ENCODE peak calls at places on chromosomes 5 and 9, in five cellular contexts. V is WTC11, C is progenitor cell of endocrine pancreas, B is tibial nerve, R is astrocyte. T is an unnamed sample.

GRCh38 chr9:126095546-126096190 is 231.0 kb upstream of the MVB12B start:
- DNase-seq in V (no peak), C (no peak), B (no peak), R (no peak), T (no peak)

GRCh38 chr5:125530833-125531610 is 784.6 kb upstream of the ZNF608 start:
- DNase-seq in V (no peak), C (no peak), B (no peak), R (no peak), T (no peak)

GRCh38 chr5:57113486-57113885 is 60.4 kb upstream of the GPBP1 start:
- DNase-seq in V (no peak), C (no peak), B (no peak), R (no peak), T (no peak)

GRCh38 chr9:93226819-93227218 is 42.9 kb downstream of the WNK2 start:
- DNase-seq in V (no peak), C (no peak), B (no peak), R (no peak), T (no peak)

GRCh38 chr5:33491941-33492340 is 51.2 kb downstream of the TARS1 start:
- DNase-seq in V (no peak), C (no peak), B (no peak), R (no peak), T (no peak)

GRCh38 chr5:151825445-151825844 is 53.7 kb downstream of the G3BP1 start:
- DNase-seq in V (peak), C (peak), B (peak), R (peak), T (no peak)

GRCh38 chr9:120559546-120559945 is 20.4 kb downstream of the CDK5RAP2 start:
- DNase-seq in V (no peak), C (no peak), B (no peak), R (no peak), T (no peak)

GRCh38 chr5:139394654-139395566 is at the start of gene PROB1:
- DNase-seq in V (no peak), C (no peak), B (no peak), R (no peak), T (peak)

GRCh38 chr9:88303785-88304495 is 84.3 kb upstream of the SPIN1 start:
- DNase-seq in V (no peak), C (no peak), B (no peak), R (peak), T (peak)

GRCh38 chr5:123960526-123960925 is 448.5 kb downstream of the CSNK1G3 start:
- DNase-seq in V (no peak), C (no peak), B (no peak), R (no peak), T (no peak)

GRCh38 chr5:39447059-39447458 is 22.3 kb upstream of the DAB2 start:
- DNase-seq in V (no peak), C (no peak), B (no peak), R (peak), T (no peak)

GRCh38 chr9:127805620-127806019 is 2.9 kb downstream of the FPGS start:
- DNase-seq in V (peak), C (no peak), B (no peak), R (no peak), T (no peak)

GRCh38 chr5:7811715-7812114 is 39.2 kb downstream of the CFAP90 start:
- DNase-seq in V (no peak), C (no peak), B (no peak), R (no peak), T (no peak)

GRCh38 chr9:69136185-69136584 is 37.9 kb upstream of the TJP2 start:
- DNase-seq in V (no peak), C (no peak), B (no peak), R (no peak), T (no peak)

GRCh38 chr9:130242270-130243014 is 23.1 kb upstream of the HMCN2 start:
- DNase-seq in V (no peak), C (no peak), B (no peak), R (no peak), T (peak)

GRCh38 chr9:113343732-113344231 is 3.7 kb upstream of the WDR31 start:
- DNase-seq in V (no peak), C (no peak), B (peak), R (peak), T (no peak)

GRCh38 chr9:72383978-72384709 is 19.1 kb upstream of the ZFAND5 start:
- DNase-seq in V (no peak), C (no peak), B (no peak), R (peak), T (no peak)

GRCh38 chr5:146878471-146879172 is at the start of gene PPP2R2B:
- DNase-seq in V (peak), C (peak), B (no peak), R (peak), T (peak)

GRCh38 chr5:36696059-36696673 is 89.8 kb downstream of the SLC1A3 start:
- DNase-seq in V (peak), C (peak), B (peak), R (peak), T (no peak)

GRCh38 chr5:176851871-176852270 is 41.5 kb downstream of the UNC5A start:
- DNase-seq in V (no peak), C (no peak), B (no peak), R (no peak), T (no peak)

GRCh38 chr5:135243194-135244191 is 155.5 kb downstream of the MACROH2A1 start:
- DNase-seq in V (no peak), C (no peak), B (no peak), R (no peak), T (peak)

GRCh38 chr9:35791321-35791921 is at the start of gene NPR2:
- DNase-seq in V (peak), C (no peak), B (no peak), R (no peak), T (no peak)

GRCh38 chr5:33409435-33410146 is 31.2 kb upstream of the TARS1 start:
- DNase-seq in V (no peak), C (no peak), B (peak), R (no peak), T (no peak)

GRCh38 chr5:140133514-140134167 is 7.9 kb downstream of the IGIP start:
- DNase-seq in V (no peak), C (no peak), B (no peak), R (no peak), T (no peak)

GRCh38 chr5:177303925-177304391 is 359 bp downstream of the PRELID1 start:
- DNase-seq in V (no peak), C (no peak), B (no peak), R (no peak), T (no peak)

GRCh38 chr5:36722913-36723312 is 116.5 kb downstream of the SLC1A3 start:
- DNase-seq in V (no peak), C (no peak), B (no peak), R (no peak), T (no peak)

GRCh38 chr9:22237497-22238363 is 208.9 kb upstream of the DMRTA1 start:
- DNase-seq in V (no peak), C (no peak), B (no peak), R (peak), T (no peak)

GRCh38 chr5:79521156-79521555 is 7.2 kb upstream of the HOMER1 start:
- DNase-seq in V (no peak), C (no peak), B (no peak), R (no peak), T (no peak)

GRCh38 chr5:139695183-139695573 is 47.0 kb downstream of the CXXC5 start:
- DNase-seq in V (no peak), C (no peak), B (no peak), R (no peak), T (no peak)

GRCh38 chr5:66993448-66993847 is 203.2 kb downstream of the CD180 start:
- DNase-seq in V (no peak), C (no peak), B (no peak), R (no peak), T (no peak)

GRCh38 chr9:5783982-5784381 is 48.9 kb downstream of the ERMP1 start:
- DNase-seq in V (no peak), C (no peak), B (no peak), R (no peak), T (no peak)

GRCh38 chr5:30099634-30100033 is 1093.9 kb upstream of the CDH6 start:
- DNase-seq in V (no peak), C (no peak), B (no peak), R (peak), T (no peak)

GRCh38 chr9:115952667-115953316 is 200.8 kb upstream of the PAPPA start:
- DNase-seq in V (no peak), C (no peak), B (no peak), R (peak), T (no peak)

GRCh38 chr9:133087429-133088145 is 25.8 kb downstream of the CEL start:
- DNase-seq in V (no peak), C (no peak), B (no peak), R (no peak), T (peak)

GRCh38 chr5:180652346-180652745 is 2.9 kb upstream of the FLT4 start:
- DNase-seq in V (no peak), C (no peak), B (no peak), R (no peak), T (no peak)

GRCh38 chr9:128192601-128193371 is 1.4 kb upstream of the CIZ1 start:
- DNase-seq in V (peak), C (no peak), B (peak), R (peak), T (no peak)

GRCh38 chr5:141343242-141343952 is at the start of gene PCDHGA3:
- DNase-seq in V (no peak), C (no peak), B (no peak), R (peak), T (no peak)
- TF ChIP-seq CTCF in V (peak), C (no peak), B (peak), R (peak), T (no peak)

GRCh38 chr5:153542536-153542935 is 52.1 kb downstream of the GRIA1 start:
- DNase-seq in V (no peak), C (no peak), B (no peak), R (peak), T (no peak)

GRCh38 chr5:153543288-153543687 is 52.8 kb downstream of the GRIA1 start:
- DNase-seq in V (no peak), C (no peak), B (no peak), R (peak), T (no peak)

GRCh38 chr5:153543959-153544470 is 53.5 kb downstream of the GRIA1 start:
- DNase-seq in V (no peak), C (no peak), B (no peak), R (peak), T (no peak)

GRCh38 chr5:153537225-153537624 is 46.8 kb downstream of the GRIA1 start:
- DNase-seq in V (no peak), C (no peak), B (no peak), R (no peak), T (no peak)

DNA sequence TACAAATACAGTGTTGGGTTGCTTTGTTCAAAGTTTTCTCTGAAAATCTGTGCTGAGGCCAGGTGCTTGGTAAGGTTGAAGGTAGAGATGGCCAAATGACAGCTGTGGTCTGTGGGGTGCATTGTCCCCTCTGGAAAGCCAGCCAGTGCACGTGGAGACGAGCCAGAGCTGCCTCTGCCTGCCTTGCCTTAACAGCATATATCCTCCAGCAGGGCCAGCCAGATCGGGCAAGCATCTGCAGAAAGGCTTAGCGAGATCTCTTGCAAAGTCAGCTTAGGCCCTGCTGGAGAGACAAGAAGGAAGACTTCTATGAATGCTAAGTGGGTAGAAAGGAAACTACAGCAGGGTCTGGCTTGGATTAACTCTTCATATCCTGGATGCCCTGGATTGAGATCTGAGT is 49.5 kb downstream of the GRIA1 start:
- DNase-seq in V (no peak), C (no peak), B (no peak), R (no peak), T (no peak)
- TF ChIP-seq CTCF in V (no peak), C (no peak), B (no peak), R (no peak), T (no peak)

GRCh38 chr5:106957336-106957735 is 713.4 kb downstream of the EFNA5 start:
- DNase-seq in V (no peak), C (no peak), B (no peak), R (no peak), T (no peak)
- TF ChIP-seq CTCF in V (no peak), C (no peak), B (no peak), R (no peak), T (no peak)

DNA sequence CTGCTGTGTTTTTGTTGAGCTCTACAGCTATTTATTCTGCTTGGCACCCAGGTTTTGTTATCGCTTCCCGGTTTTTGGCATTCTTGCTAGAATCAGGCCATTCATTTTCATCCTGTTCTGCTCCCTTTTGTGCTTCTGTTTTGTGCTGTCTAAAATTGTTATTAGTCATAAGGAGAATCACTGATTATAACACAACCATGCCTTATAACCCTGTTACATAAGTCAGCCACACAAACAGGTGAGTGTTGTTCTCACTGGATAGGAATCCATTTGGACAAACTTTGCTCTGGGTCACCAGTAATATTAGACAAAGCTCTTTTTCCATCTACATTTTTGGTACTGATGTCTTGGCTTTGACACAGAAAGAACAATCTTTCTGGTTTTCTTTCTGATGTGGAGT is 622.8 kb downstream of the PSAT1 start:
- DNase-seq in V (no peak), C (no peak), B (no peak), R (peak), T (no peak)
- TF ChIP-seq CTCF in V (no peak), C (no peak), B (no peak), R (no peak), T (no peak)

T was measured in chondrocyte.